ENCODE peak calls at places on chromosome 20, in five cellular contexts. One of them, this sample, is unnamed.

GRCh38 chr20:44186674-44187053 is 324 bp downstream of the JPH2 start:
- DNase-seq in brain microvascular endothelial cell: no peak
- DNase-seq in HFF-Myc: no peak
- DNase-seq in tibial nerve: no peak
- DNase-seq in AG04450: no peak
- DNase-seq in this sample: no peak

GRCh38 chr20:47785900-47786762 is 850 bp upstream of the SULF2 start:
- DNase-seq in brain microvascular endothelial cell: peak; percentile 61
- DNase-seq in tibial nerve: peak; percentile 64
- DNase-seq in HFF-Myc: no peak
- DNase-seq in AG04450: no peak
- DNase-seq in this sample: peak; percentile 83

GRCh38 chr20:8076505-8077498 is 55.3 kb upstream of the PLCB1 start:
- DNase-seq in HFF-Myc: no peak
- DNase-seq in brain microvascular endothelial cell: no peak
- DNase-seq in AG04450: no peak
- DNase-seq in tibial nerve: no peak
- DNase-seq in this sample: no peak

GRCh38 chr20:24872291-24873014 is 76.6 kb upstream of the CST7 start:
- DNase-seq in tibial nerve: no peak
- DNase-seq in HFF-Myc: no peak
- DNase-seq in brain microvascular endothelial cell: no peak
- DNase-seq in AG04450: no peak
- DNase-seq in this sample: no peak

GRCh38 chr20:43444107-43444506 is 13.6 kb upstream of the SRSF6 start:
- DNase-seq in HFF-Myc: no peak
- DNase-seq in brain microvascular endothelial cell: no peak
- DNase-seq in tibial nerve: no peak
- DNase-seq in AG04450: no peak
- DNase-seq in this sample: no peak

GRCh38 chr20:63735859-63736718 is at the start of gene LIME1:
- DNase-seq in HFF-Myc: no peak
- DNase-seq in tibial nerve: no peak
- DNase-seq in AG04450: no peak
- DNase-seq in brain microvascular endothelial cell: no peak
- DNase-seq in this sample: no peak

GRCh38 chr20:21235713-21236445 is 67.3 kb upstream of the XRN2 start:
- DNase-seq in brain microvascular endothelial cell: peak; percentile 64
- DNase-seq in HFF-Myc: peak; percentile 38
- DNase-seq in tibial nerve: peak; percentile 66
- DNase-seq in AG04450: peak; percentile 32
- DNase-seq in this sample: no peak

GRCh38 chr20:34977365-34978091 is 21.9 kb downstream of the MYH7B start:
- DNase-seq in brain microvascular endothelial cell: no peak
- DNase-seq in HFF-Myc: no peak
- DNase-seq in tibial nerve: no peak
- DNase-seq in AG04450: no peak
- DNase-seq in this sample: no peak

GRCh38 chr20:8094415-8094818 is 37.6 kb upstream of the PLCB1 start:
- DNase-seq in HFF-Myc: peak; percentile 25
- DNase-seq in brain microvascular endothelial cell: peak; percentile 36
- DNase-seq in tibial nerve: peak; percentile 84
- DNase-seq in AG04450: no peak
- DNase-seq in this sample: no peak

GRCh38 chr20:58985656-58986055 is 4.6 kb downstream of the NELFCD start:
- DNase-seq in tibial nerve: no peak
- DNase-seq in AG04450: no peak
- DNase-seq in brain microvascular endothelial cell: no peak
- DNase-seq in HFF-Myc: no peak
- DNase-seq in this sample: no peak

GRCh38 chr20:39399463-39399862 is 437.3 kb downstream of the DHX35 start:
- DNase-seq in AG04450: no peak
- DNase-seq in HFF-Myc: no peak
- DNase-seq in brain microvascular endothelial cell: no peak
- DNase-seq in tibial nerve: no peak
- DNase-seq in this sample: no peak

GRCh38 chr20:39395478-39396291 is 433.5 kb downstream of the DHX35 start:
- DNase-seq in tibial nerve: no peak
- DNase-seq in brain microvascular endothelial cell: no peak
- DNase-seq in AG04450: no peak
- DNase-seq in HFF-Myc: no peak
- DNase-seq in this sample: no peak

GRCh38 chr20:39397646-39398045 is 435.5 kb downstream of the DHX35 start:
- DNase-seq in tibial nerve: no peak
- DNase-seq in HFF-Myc: no peak
- DNase-seq in brain microvascular endothelial cell: no peak
- DNase-seq in AG04450: no peak
- DNase-seq in this sample: no peak

GRCh38 chr20:39394461-39394860 is 432.3 kb downstream of the DHX35 start:
- DNase-seq in HFF-Myc: no peak
- DNase-seq in AG04450: no peak
- DNase-seq in brain microvascular endothelial cell: no peak
- DNase-seq in tibial nerve: no peak
- DNase-seq in this sample: no peak

GRCh38 chr20:39398656-39399055 is 436.5 kb downstream of the DHX35 start:
- DNase-seq in brain microvascular endothelial cell: no peak
- DNase-seq in HFF-Myc: no peak
- DNase-seq in AG04450: no peak
- DNase-seq in tibial nerve: no peak
- DNase-seq in this sample: no peak
- TF ChIP-seq CTCF in brain microvascular endothelial cell: no peak
- TF ChIP-seq CTCF in HFF-Myc: no peak
- TF ChIP-seq CTCF in AG04450: no peak
- TF ChIP-seq CTCF in tibial nerve: no peak
- TF ChIP-seq CTCF in this sample: no peak

DNA sequence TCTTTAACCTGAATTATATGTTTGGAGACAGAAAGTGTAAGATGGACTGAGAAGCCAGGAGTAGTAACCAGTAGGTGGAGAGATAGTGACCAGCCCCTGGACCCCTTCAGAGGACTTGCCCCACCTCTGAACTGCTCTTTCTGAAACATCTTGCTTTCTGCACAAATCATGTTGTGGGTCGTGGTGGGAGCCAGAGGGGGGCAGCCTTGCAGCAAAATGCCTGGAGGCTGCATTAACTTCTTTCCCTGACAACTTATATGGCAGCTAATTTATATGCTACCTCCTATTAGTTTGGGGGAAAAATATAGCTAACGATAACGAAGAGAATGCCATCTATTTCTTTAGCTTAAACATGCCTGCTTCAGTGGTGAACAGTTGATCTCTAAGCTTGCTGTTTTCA is 859.8 kb downstream of the MAFB start:
- DNase-seq in brain microvascular endothelial cell: no peak
- DNase-seq in AG04450: no peak
- DNase-seq in HFF-Myc: no peak
- DNase-seq in tibial nerve: no peak
- DNase-seq in this sample: no peak
- TF ChIP-seq CTCF in brain microvascular endothelial cell: peak; percentile 75
- TF ChIP-seq CTCF in AG04450: peak; percentile 79
- TF ChIP-seq CTCF in HFF-Myc: peak; percentile 48
- TF ChIP-seq CTCF in tibial nerve: no peak
- TF ChIP-seq CTCF in this sample: peak; percentile 70

DNA sequence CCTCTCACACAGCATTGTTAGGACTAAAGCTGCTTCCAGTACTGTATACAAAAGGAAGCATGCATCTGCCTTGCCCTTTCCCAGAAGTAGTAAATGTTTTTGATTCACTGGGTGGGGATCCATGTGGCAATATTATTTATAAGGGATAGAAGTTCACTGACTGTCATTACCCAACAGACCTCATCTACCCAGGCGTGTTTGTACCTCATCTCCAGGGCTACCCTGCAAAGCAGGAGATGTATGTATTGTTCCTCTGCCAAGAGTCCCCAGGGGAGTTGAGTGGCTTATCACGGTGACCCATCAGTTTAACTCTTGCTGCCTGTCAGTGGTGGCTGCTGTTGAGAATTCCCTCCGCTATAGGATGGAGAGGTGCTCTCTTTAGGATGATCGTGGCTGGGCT is 42.5 kb downstream of the SLC24A3 start:
- DNase-seq in brain microvascular endothelial cell: no peak
- DNase-seq in AG04450: no peak
- DNase-seq in HFF-Myc: no peak
- DNase-seq in tibial nerve: no peak
- DNase-seq in this sample: no peak
- TF ChIP-seq CTCF in brain microvascular endothelial cell: no peak
- TF ChIP-seq CTCF in AG04450: no peak
- TF ChIP-seq CTCF in HFF-Myc: no peak
- TF ChIP-seq CTCF in tibial nerve: no peak
- TF ChIP-seq CTCF in this sample: no peak

DNA sequence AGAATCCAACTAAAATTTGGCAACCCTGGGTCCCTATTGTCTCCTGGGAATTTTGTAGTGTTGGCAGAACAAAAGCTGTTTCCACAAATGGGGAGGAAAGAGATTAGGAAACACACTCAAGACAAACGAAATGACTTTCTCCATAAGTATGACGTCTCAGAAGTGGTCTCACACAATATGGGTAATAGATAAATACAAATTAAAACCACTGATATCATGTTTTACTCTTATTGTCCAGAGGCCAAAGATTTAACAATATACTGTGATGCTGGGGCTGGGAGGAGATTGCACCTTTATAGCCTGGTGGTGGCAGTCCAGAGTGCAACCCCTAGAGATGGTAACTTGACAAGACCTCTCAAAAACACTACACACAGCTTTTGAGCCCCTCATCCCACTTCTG is 18.6 kb downstream of the FKBP1A start:
- DNase-seq in brain microvascular endothelial cell: no peak
- DNase-seq in AG04450: no peak
- DNase-seq in HFF-Myc: no peak
- DNase-seq in tibial nerve: no peak
- DNase-seq in this sample: no peak
- TF ChIP-seq CTCF in brain microvascular endothelial cell: peak; percentile 10
- TF ChIP-seq CTCF in AG04450: no peak
- TF ChIP-seq CTCF in HFF-Myc: no peak
- TF ChIP-seq CTCF in tibial nerve: no peak
- TF ChIP-seq CTCF in this sample: no peak

DNA sequence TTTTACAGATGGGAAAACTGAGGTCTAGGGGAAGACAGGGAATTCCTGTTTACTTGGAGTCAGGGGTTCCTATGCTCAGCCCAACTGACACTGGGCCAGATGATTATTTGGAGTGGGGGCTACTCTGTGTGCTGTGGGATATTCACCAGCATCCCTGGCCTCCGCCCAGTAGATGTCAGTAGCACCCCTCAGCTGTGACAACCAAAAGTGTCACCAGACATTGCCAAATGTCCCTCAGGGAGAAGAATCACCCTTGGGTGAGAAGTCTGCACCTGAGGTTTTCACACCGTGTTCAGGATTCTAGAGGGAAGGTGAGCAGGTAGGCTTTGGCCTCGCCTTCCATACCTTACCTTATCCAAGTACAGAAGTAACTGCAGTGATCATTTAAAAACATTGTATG is 27.6 kb downstream of the CDH26 start:
- DNase-seq in tibial nerve: no peak
- DNase-seq in brain microvascular endothelial cell: no peak
- DNase-seq in AG04450: no peak
- DNase-seq in HFF-Myc: no peak
- DNase-seq in this sample: no peak
- TF ChIP-seq CTCF in tibial nerve: no peak
- TF ChIP-seq CTCF in brain microvascular endothelial cell: no peak
- TF ChIP-seq CTCF in AG04450: no peak
- TF ChIP-seq CTCF in HFF-Myc: peak; percentile 20
- TF ChIP-seq CTCF in this sample: no peak

DNA sequence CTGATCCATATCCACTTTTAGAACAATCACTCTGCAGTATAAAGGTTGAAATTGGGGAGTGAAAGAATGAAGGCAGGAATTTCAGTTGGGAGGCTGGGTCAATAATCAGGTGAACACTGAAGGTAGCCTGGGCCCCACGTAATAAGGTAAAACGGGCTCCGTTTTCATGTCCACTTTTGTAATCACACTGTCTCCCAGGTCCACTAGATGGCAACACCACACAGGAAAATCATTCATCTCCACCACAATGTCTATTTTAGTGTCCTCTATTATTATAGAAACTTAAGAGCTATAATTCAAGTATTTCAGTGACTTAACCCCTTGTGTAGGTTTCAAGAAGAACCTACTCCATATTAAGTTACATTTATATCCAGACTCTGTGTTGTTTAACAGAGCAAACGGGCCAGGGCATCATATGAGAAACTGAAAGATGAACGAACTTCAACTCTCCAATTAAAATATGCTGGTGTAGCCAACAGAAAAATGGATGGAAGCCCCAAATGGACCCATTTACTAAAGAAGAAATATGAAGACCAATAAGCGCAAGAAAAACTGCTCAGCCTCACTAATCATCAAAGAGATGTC is 45.9 kb upstream of the MC3R start:
- DNase-seq in AG04450: no peak
- DNase-seq in brain microvascular endothelial cell: peak; percentile 2
- DNase-seq in HFF-Myc: no peak
- DNase-seq in tibial nerve: no peak
- DNase-seq in this sample: no peak
- TF ChIP-seq CTCF in AG04450: peak; percentile 21
- TF ChIP-seq CTCF in brain microvascular endothelial cell: peak; percentile 30
- TF ChIP-seq CTCF in HFF-Myc: peak; percentile 26
- TF ChIP-seq CTCF in tibial nerve: no peak
- TF ChIP-seq CTCF in this sample: peak; percentile 37

GRCh38 chr20:36542019-36542488 is 735 bp downstream of the MYL9 start:
- DNase-seq in AG04450: no peak
- DNase-seq in HFF-Myc: no peak
- DNase-seq in brain microvascular endothelial cell: peak; percentile 56
- DNase-seq in tibial nerve: peak; percentile 47
- DNase-seq in this sample: no peak
- TF ChIP-seq CTCF in AG04450: peak; percentile 77
- TF ChIP-seq CTCF in HFF-Myc: peak; percentile 77
- TF ChIP-seq CTCF in brain microvascular endothelial cell: peak; percentile 82
- TF ChIP-seq CTCF in tibial nerve: peak; percentile 69
- TF ChIP-seq CTCF in this sample: peak; percentile 71

DNA sequence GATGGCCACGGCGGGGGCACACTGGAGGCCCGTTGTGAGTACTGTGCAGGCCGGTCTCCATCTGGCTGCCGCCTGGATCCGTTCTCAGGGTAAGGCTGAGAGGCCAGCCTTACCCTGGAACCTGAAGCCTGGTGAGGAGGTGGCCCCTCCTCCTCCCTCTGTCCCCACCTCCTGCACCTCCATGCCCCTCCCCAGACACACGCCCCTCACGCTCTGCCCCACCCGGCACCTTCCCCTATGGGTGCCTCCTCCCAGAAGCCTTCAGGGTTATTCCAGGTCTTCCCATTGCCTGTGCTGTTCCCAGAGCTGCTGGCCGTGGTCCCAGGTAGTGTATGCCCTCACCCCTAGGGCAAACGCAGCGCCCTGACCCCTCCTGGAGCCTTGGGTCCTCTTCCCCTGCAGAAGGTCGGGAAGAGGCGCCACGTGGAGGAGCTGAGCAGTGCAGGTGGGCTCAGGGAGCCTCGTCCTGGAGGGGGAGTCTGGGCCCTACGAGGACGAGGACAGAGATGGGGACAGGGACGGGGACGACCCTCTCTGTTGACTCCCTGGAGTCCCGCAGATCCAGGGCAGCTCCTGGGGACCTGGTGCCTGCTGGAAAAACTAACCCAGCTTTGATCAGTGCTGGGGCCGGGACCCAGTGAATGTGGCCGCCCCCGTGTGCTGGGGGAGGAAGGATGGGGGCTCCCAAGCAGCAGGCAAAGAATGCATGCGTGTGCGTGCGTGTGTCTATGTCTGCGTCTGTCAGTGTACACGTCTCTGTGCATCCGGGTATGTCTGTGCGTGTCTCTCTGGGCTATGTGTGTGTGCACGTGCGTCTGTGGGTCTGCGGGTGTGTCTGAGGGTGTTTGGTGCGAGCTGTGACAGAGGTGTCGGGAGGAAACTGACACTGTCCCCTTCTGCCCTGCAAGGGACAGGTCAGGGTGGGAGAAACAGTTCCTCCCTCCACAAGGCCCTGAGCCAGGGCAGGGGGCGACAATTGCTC is 8.2 kb upstream of the HRH3 start:
- DNase-seq in brain microvascular endothelial cell: no peak
- DNase-seq in HFF-Myc: no peak
- DNase-seq in AG04450: no peak
- DNase-seq in tibial nerve: no peak
- DNase-seq in this sample: no peak
- TF ChIP-seq CTCF in brain microvascular endothelial cell: no peak
- TF ChIP-seq CTCF in HFF-Myc: no peak
- TF ChIP-seq CTCF in AG04450: no peak
- TF ChIP-seq CTCF in tibial nerve: no peak
- TF ChIP-seq CTCF in this sample: no peak

This sample was measured in type B pancreatic cell.